ENCODE peak calls at places on chromosomes 7 and 10, in nine cellular contexts. R, J, Y, O, E, H, M, W and V are unnamed samples.

GRCh38 chr7:45574521-45575500 is 643 bp downstream of the ADCY1 start:
- DNase-seq in R (peak), J (no peak), Y (no peak), O (no peak), E (peak), H (peak), M (no peak), W (peak), V (no peak)

GRCh38 chr10:133400624-133401424 is 6.9 kb downstream of the MTG1 start:
- DNase-seq in R (peak), J (no peak), Y (no peak), O (no peak), E (no peak), H (no peak), M (no peak), W (no peak), V (no peak)

GRCh38 chr7:45366432-45366831 is 207.7 kb upstream of the ADCY1 start:
- DNase-seq in R (no peak), J (no peak), Y (no peak), O (no peak), E (no peak), H (no peak), M (no peak), W (no peak), V (no peak)

GRCh38 chr7:97513326-97513725 is 218.6 kb upstream of the TAC1 start:
- DNase-seq in R (peak), J (no peak), Y (no peak), O (no peak), E (no peak), H (no peak), M (no peak), W (no peak), V (no peak)

GRCh38 chr7:129066290-129067131 is 11.6 kb upstream of the TNPO3 start:
- DNase-seq in R (no peak), J (no peak), Y (peak), O (no peak), E (no peak), H (peak), M (no peak), W (peak), V (no peak)

GRCh38 chr10:13099144-13099665 is 758 bp upstream of the OPTN start:
- DNase-seq in R (peak), J (peak), Y (peak), O (no peak), E (peak), H (peak), M (peak), W (no peak), V (no peak)

GRCh38 chr10:31129261-31129660 is 97.6 kb upstream of the ZNF438 start:
- DNase-seq in R (no peak), J (no peak), Y (no peak), O (no peak), E (no peak), H (no peak), M (no peak), W (peak), V (no peak)

GRCh38 chr10:89589091-89589725 is 53.8 kb upstream of the SLC16A12 start:
- DNase-seq in R (no peak), J (no peak), Y (no peak), O (no peak), E (no peak), H (peak), M (no peak), W (peak), V (no peak)

GRCh38 chr7:91098566-91098965 is 165.7 kb upstream of the FZD1 start:
- DNase-seq in R (no peak), J (no peak), Y (no peak), O (no peak), E (no peak), H (no peak), M (no peak), W (peak), V (no peak)

GRCh38 chr10:102312683-102313082 is 67.4 kb downstream of the GBF1 start:
- DNase-seq in R (no peak), J (no peak), Y (no peak), O (no peak), E (no peak), H (peak), M (no peak), W (peak), V (no peak)

GRCh38 chr7:79786187-79786586 is 332.7 kb upstream of the MAGI2 start:
- DNase-seq in R (no peak), J (no peak), Y (no peak), O (no peak), E (no peak), H (no peak), M (no peak), W (no peak), V (no peak)

GRCh38 chr7:1706721-1707613 is 36.9 kb downstream of the ELFN1 start:
- DNase-seq in R (no peak), J (no peak), Y (no peak), O (no peak), E (no peak), H (no peak), M (no peak), W (no peak), V (no peak)

GRCh38 chr7:130393799-130394411 is 13.6 kb downstream of the CPA1 start:
- DNase-seq in R (no peak), J (no peak), Y (no peak), O (no peak), E (no peak), H (no peak), M (no peak), W (no peak), V (no peak)

GRCh38 chr7:137771679-137772078 is 75.1 kb downstream of the DGKI start:
- DNase-seq in R (no peak), J (no peak), Y (no peak), O (no peak), E (no peak), H (peak), M (no peak), W (peak), V (no peak)

GRCh38 chr7:151992375-151992774 is 33.1 kb upstream of the GALNT11 start:
- DNase-seq in R (peak), J (no peak), Y (peak), O (no peak), E (peak), H (peak), M (peak), W (no peak), V (peak)

GRCh38 chr10:70477661-70478162 is 855 bp upstream of the PALD1 start:
- DNase-seq in R (peak), J (peak), Y (peak), O (peak), E (peak), H (peak), M (peak), W (no peak), V (no peak)

GRCh38 chr7:99437946-99438572 is 539 bp downstream of the PTCD1 start:
- DNase-seq in R (no peak), J (no peak), Y (no peak), O (no peak), E (no peak), H (no peak), M (no peak), W (no peak), V (no peak)

GRCh38 chr7:100190059-100190711 is 12.5 kb downstream of the STAG3 start:
- DNase-seq in R (peak), J (no peak), Y (no peak), O (no peak), E (no peak), H (peak), M (no peak), W (peak), V (no peak)

GRCh38 chr7:85719981-85720963 is 533.4 kb upstream of the SEMA3D start:
- DNase-seq in R (no peak), J (no peak), Y (peak), O (no peak), E (no peak), H (peak), M (no peak), W (peak), V (no peak)

GRCh38 chr7:132109768-132110167 is 466.5 kb downstream of the PLXNA4 start:
- DNase-seq in R (no peak), J (no peak), Y (no peak), O (no peak), E (no peak), H (peak), M (no peak), W (no peak), V (no peak)

GRCh38 chr7:134084488-134085144 is 42.5 kb upstream of the LRGUK start:
- DNase-seq in R (no peak), J (no peak), Y (no peak), O (no peak), E (no peak), H (no peak), M (no peak), W (no peak), V (no peak)

GRCh38 chr10:44195120-44196007 is 189.5 kb downstream of the CXCL12 start:
- DNase-seq in R (no peak), J (no peak), Y (no peak), O (no peak), E (peak), H (peak), M (no peak), W (peak), V (no peak)

GRCh38 chr7:55432937-55433784 is 68.0 kb downstream of the LANCL2 start:
- DNase-seq in R (peak), J (no peak), Y (peak), O (no peak), E (no peak), H (peak), M (no peak), W (peak), V (no peak)

GRCh38 chr7:20199015-20199737 is 18.0 kb downstream of the MACC1 start:
- DNase-seq in R (peak), J (no peak), Y (peak), O (no peak), E (peak), H (peak), M (no peak), W (peak), V (peak)

GRCh38 chr10:126063353-126063791 is 167.0 kb downstream of the FANK1 start:
- DNase-seq in R (no peak), J (no peak), Y (peak), O (no peak), E (no peak), H (peak), M (no peak), W (peak), V (no peak)

GRCh38 chr10:1933215-1933614 is 195.9 kb upstream of the ADARB2 start:
- DNase-seq in R (no peak), J (no peak), Y (no peak), O (no peak), E (no peak), H (no peak), M (no peak), W (no peak), V (no peak)

GRCh38 chr7:27158436-27159277 is 2.2 kb upstream of the HOXA7 start:
- DNase-seq in R (no peak), J (no peak), Y (no peak), O (no peak), E (no peak), H (peak), M (no peak), W (no peak), V (no peak)

GRCh38 chr10:34729619-34730018 is 85.5 kb downstream of the PARD3 start:
- DNase-seq in R (no peak), J (no peak), Y (no peak), O (no peak), E (no peak), H (no peak), M (no peak), W (no peak), V (no peak)

GRCh38 chr7:101179780-101180755 is at the start of gene NAT16:
- DNase-seq in R (no peak), J (no peak), Y (no peak), O (no peak), E (no peak), H (no peak), M (no peak), W (no peak), V (no peak)

GRCh38 chr7:30908681-30909080 is 3.0 kb upstream of the AQP1 start:
- DNase-seq in R (no peak), J (no peak), Y (no peak), O (no peak), E (peak), H (no peak), M (no peak), W (no peak), V (no peak)

GRCh38 chr7:1936531-1937251 is 266.6 kb downstream of the ELFN1 start:
- DNase-seq in R (no peak), J (no peak), Y (no peak), O (no peak), E (peak), H (no peak), M (no peak), W (no peak), V (no peak)

GRCh38 chr7:11985376-11985775 is 153.4 kb upstream of the THSD7A start:
- DNase-seq in R (no peak), J (no peak), Y (peak), O (no peak), E (no peak), H (no peak), M (no peak), W (no peak), V (no peak)